ENCODE peak calls at places on chromosomes 11 and 22, in six cellular contexts. One of them, this sample, is unnamed.

GRCh38 chr11:123450593-123450992 is 20.5 kb downstream of the GRAMD1B start:
- DNase-seq in kidney: no peak
- DNase-seq in astrocyte of the spinal cord: peak; percentile 33
- DNase-seq in pancreas: no peak
- DNase-seq in transverse colon: no peak
- DNase-seq in cardiac fibroblast: peak; percentile 86
- DNase-seq in this sample: no peak

GRCh38 chr11:19389787-19390303 is 149.1 kb upstream of the E2F8 start:
- DNase-seq in transverse colon: peak; percentile 21
- DNase-seq in kidney: peak; percentile 79
- DNase-seq in cardiac fibroblast: peak; percentile 67
- DNase-seq in pancreas: no peak
- DNase-seq in astrocyte of the spinal cord: no peak
- DNase-seq in this sample: peak; percentile 52

GRCh38 chr11:16572946-16573345 is 165.5 kb upstream of the C11orf58 start:
- DNase-seq in cardiac fibroblast: no peak
- DNase-seq in astrocyte of the spinal cord: no peak
- DNase-seq in pancreas: no peak
- DNase-seq in kidney: no peak
- DNase-seq in transverse colon: no peak
- DNase-seq in this sample: no peak

GRCh38 chr11:9150501-9150900 is 59.1 kb upstream of the SCUBE2 start:
- DNase-seq in kidney: no peak
- DNase-seq in astrocyte of the spinal cord: peak; percentile 66
- DNase-seq in transverse colon: no peak
- DNase-seq in cardiac fibroblast: peak; percentile 73
- DNase-seq in pancreas: no peak
- DNase-seq in this sample: peak; percentile 59

GRCh38 chr22:24359452-24360120 is 67.8 kb upstream of the ADORA2A start:
- DNase-seq in transverse colon: no peak
- DNase-seq in cardiac fibroblast: peak; percentile 46
- DNase-seq in pancreas: no peak
- DNase-seq in kidney: no peak
- DNase-seq in astrocyte of the spinal cord: no peak
- DNase-seq in this sample: peak; percentile 9

GRCh38 chr11:117720061-117720511 is 76.9 kb downstream of the DSCAML1 start:
- DNase-seq in transverse colon: no peak
- DNase-seq in cardiac fibroblast: no peak
- DNase-seq in pancreas: no peak
- DNase-seq in kidney: no peak
- DNase-seq in astrocyte of the spinal cord: no peak
- DNase-seq in this sample: no peak

GRCh38 chr22:46561435-46561905 is 24.1 kb upstream of the CELSR1 start:
- DNase-seq in transverse colon: no peak
- DNase-seq in cardiac fibroblast: no peak
- DNase-seq in pancreas: no peak
- DNase-seq in astrocyte of the spinal cord: no peak
- DNase-seq in kidney: peak; percentile 39
- DNase-seq in this sample: peak; percentile 42

GRCh38 chr11:103736323-103736722 is 300.1 kb upstream of the DDI1 start:
- DNase-seq in astrocyte of the spinal cord: no peak
- DNase-seq in cardiac fibroblast: no peak
- DNase-seq in kidney: no peak
- DNase-seq in transverse colon: no peak
- DNase-seq in pancreas: no peak
- DNase-seq in this sample: no peak

GRCh38 chr11:128941573-128942271 is 949 bp downstream of the TP53AIP1 start:
- DNase-seq in kidney: no peak
- DNase-seq in pancreas: no peak
- DNase-seq in transverse colon: no peak
- DNase-seq in astrocyte of the spinal cord: no peak
- DNase-seq in cardiac fibroblast: no peak
- DNase-seq in this sample: no peak

GRCh38 chr11:120221115-120221752 is 10.4 kb downstream of the OAF start:
- DNase-seq in transverse colon: peak; percentile 78
- DNase-seq in astrocyte of the spinal cord: no peak
- DNase-seq in cardiac fibroblast: no peak
- DNase-seq in pancreas: peak; percentile 61
- DNase-seq in kidney: no peak
- DNase-seq in this sample: no peak

GRCh38 chr11:17408641-17409040 is 20.2 kb upstream of the KCNJ11 start:
- DNase-seq in pancreas: no peak
- DNase-seq in transverse colon: no peak
- DNase-seq in cardiac fibroblast: no peak
- DNase-seq in kidney: peak; percentile 45
- DNase-seq in astrocyte of the spinal cord: no peak
- DNase-seq in this sample: no peak

GRCh38 chr11:109512249-109512648 is 90.3 kb downstream of the C11orf87 start:
- DNase-seq in pancreas: no peak
- DNase-seq in transverse colon: no peak
- DNase-seq in kidney: no peak
- DNase-seq in cardiac fibroblast: no peak
- DNase-seq in astrocyte of the spinal cord: no peak
- DNase-seq in this sample: no peak

GRCh38 chr11:95863486-95864140 is 60.3 kb downstream of the MTMR2 start:
- DNase-seq in kidney: no peak
- DNase-seq in astrocyte of the spinal cord: peak; percentile 92
- DNase-seq in cardiac fibroblast: peak; percentile 62
- DNase-seq in pancreas: no peak
- DNase-seq in transverse colon: no peak
- DNase-seq in this sample: peak; percentile 89

GRCh38 chr11:86737752-86738151 is 62.6 kb upstream of the PRSS23 start:
- DNase-seq in transverse colon: no peak
- DNase-seq in cardiac fibroblast: peak; percentile 93
- DNase-seq in kidney: no peak
- DNase-seq in astrocyte of the spinal cord: no peak
- DNase-seq in pancreas: no peak
- DNase-seq in this sample: peak; percentile 50

GRCh38 chr11:89491141-89491690 is at the start of gene NOX4:
- DNase-seq in pancreas: no peak
- DNase-seq in kidney: peak; percentile 80
- DNase-seq in cardiac fibroblast: peak; percentile 61
- DNase-seq in astrocyte of the spinal cord: peak; percentile 76
- DNase-seq in transverse colon: no peak
- DNase-seq in this sample: peak; percentile 67

GRCh38 chr22:36913431-36914382 is at the start of gene CSF2RB:
- DNase-seq in cardiac fibroblast: peak; percentile 15
- DNase-seq in astrocyte of the spinal cord: no peak
- DNase-seq in transverse colon: peak; percentile 60
- DNase-seq in kidney: peak; percentile 67
- DNase-seq in pancreas: no peak
- DNase-seq in this sample: no peak

GRCh38 chr11:94583213-94583884 is 16.2 kb downstream of the PIWIL4 start:
- DNase-seq in cardiac fibroblast: no peak
- DNase-seq in pancreas: no peak
- DNase-seq in astrocyte of the spinal cord: no peak
- DNase-seq in transverse colon: no peak
- DNase-seq in kidney: no peak
- DNase-seq in this sample: no peak

GRCh38 chr11:91078221-91078620 is 855.4 kb upstream of the CHORDC1 start:
- DNase-seq in pancreas: no peak
- DNase-seq in transverse colon: no peak
- DNase-seq in kidney: no peak
- DNase-seq in astrocyte of the spinal cord: no peak
- DNase-seq in cardiac fibroblast: no peak
- DNase-seq in this sample: no peak

DNA sequence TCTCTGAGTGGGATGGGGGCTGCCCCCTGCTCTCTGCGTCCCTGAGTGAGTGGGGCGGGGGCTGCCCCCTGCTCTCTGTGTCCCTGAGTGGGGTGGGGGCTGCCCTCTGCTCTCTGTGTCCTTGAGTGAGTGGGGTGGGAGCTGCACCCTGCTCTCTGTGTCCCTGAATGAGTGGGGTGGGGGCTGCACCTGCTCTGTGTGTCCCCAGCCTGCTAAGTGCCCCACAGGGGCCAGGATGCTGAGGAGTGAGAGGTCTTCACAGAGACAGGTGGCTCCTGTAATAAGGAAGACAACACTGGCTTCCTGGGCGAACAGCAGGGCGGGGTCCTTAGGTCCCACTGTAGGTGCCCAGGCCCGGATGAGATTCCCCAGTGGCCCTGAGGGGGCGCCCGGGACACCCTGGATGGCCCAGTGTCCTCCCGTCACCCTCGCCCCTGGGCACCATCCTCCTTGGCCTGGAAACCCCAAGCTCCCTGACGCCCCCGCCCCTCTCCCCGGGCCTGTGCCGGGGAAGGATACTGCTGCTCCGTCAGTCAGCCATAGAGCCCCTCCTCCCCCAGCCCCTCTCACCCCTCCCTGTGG is 3.8 kb upstream of the CCDC188 start:
- DNase-seq in transverse colon: no peak
- DNase-seq in astrocyte of the spinal cord: no peak
- DNase-seq in pancreas: no peak
- DNase-seq in cardiac fibroblast: no peak
- DNase-seq in kidney: no peak
- DNase-seq in this sample: no peak
- TF ChIP-seq CTCF in transverse colon: no peak
- TF ChIP-seq CTCF in astrocyte of the spinal cord: no peak
- TF ChIP-seq CTCF in pancreas: no peak
- TF ChIP-seq CTCF in cardiac fibroblast: no peak
- TF ChIP-seq CTCF in kidney: no peak
- TF ChIP-seq CTCF in this sample: peak; percentile 7

GRCh38 chr11:12602421-12602820 is 71.8 kb upstream of the TEAD1 start:
- DNase-seq in pancreas: no peak
- DNase-seq in transverse colon: no peak
- DNase-seq in kidney: no peak
- DNase-seq in astrocyte of the spinal cord: peak; percentile 65
- DNase-seq in cardiac fibroblast: peak; percentile 10
- DNase-seq in this sample: no peak
- H3K4me3 ChIP-seq in pancreas: no peak overlapping the region
- H3K4me3 ChIP-seq in transverse colon: no peak overlapping the region
- H3K4me3 ChIP-seq in kidney: no peak overlapping the region
- H3K4me3 ChIP-seq in astrocyte of the spinal cord: no peak overlapping the region
- H3K4me3 ChIP-seq in cardiac fibroblast: no peak overlapping the region
- H3K4me3 ChIP-seq in this sample: no peak overlapping the region

DNA sequence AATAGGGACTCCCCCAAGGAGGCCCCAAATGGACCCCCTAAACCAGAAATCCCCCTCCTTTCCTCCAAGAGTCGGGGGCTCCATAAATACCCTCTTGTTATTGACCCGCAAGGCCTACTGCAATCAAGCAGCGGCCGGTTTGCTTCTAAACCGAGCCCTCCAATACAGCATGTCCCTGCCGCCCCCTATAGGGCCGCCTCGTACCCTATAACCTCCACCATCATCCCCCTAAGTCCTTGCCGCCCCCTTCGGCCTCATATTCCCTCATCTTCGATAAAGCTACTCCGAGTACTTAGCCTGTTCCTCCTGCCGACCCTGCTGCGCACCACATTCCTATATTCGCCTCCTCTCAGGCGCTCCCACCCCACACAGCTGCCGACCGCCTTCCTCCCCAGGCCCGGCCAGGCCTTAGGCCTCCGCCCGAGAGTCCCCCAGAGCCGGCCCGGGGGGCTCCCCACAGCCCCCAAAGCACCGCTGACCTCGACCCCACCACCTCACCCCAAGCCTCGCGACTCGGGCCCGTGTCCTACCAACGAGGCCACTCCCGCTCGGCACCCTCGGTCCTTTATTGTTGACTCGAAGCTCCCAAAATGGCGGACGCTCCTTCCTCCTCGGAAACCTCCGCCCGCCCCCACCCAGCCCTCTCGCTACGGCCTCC is 478 bp downstream of the DDX6 start:
- DNase-seq in cardiac fibroblast: peak; percentile 66
- DNase-seq in transverse colon: peak; percentile 71
- DNase-seq in kidney: peak; percentile 91
- DNase-seq in pancreas: peak; percentile 42
- DNase-seq in astrocyte of the spinal cord: peak; percentile 71
- DNase-seq in this sample: peak; percentile 66
- TF ChIP-seq CTCF in cardiac fibroblast: peak; percentile 53
- TF ChIP-seq CTCF in transverse colon: peak; percentile 36
- TF ChIP-seq CTCF in kidney: peak; percentile 21
- TF ChIP-seq CTCF in pancreas: no peak
- TF ChIP-seq CTCF in astrocyte of the spinal cord: peak; percentile 64
- TF ChIP-seq CTCF in this sample: peak; percentile 64

DNA sequence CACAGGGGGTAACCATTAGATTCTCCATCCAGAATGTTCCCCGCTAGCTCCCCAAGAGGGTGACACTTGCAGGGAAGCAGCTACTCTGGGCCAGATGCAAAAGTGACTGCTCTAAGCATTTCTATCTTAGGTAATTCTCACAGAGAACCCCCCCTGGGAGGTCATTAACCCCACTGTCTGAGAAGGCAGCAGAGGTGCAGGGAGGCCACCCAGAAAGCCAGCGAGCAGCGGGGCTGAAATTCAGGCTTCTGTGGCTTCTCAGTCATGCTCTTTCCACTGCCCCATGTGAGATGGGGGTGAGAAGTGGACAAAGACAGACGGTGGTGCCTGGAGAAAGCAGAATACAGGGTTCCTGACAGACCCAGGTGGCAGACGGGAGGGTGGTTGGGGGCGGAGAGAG is 114.4 kb upstream of the ASPHD2 start:
- DNase-seq in cardiac fibroblast: no peak
- DNase-seq in transverse colon: no peak
- DNase-seq in kidney: no peak
- DNase-seq in pancreas: no peak
- DNase-seq in astrocyte of the spinal cord: no peak
- DNase-seq in this sample: no peak
- H3K4me3 ChIP-seq in cardiac fibroblast: no peak overlapping the region
- H3K4me3 ChIP-seq in transverse colon: no peak overlapping the region
- H3K4me3 ChIP-seq in kidney: no peak overlapping the region
- H3K4me3 ChIP-seq in pancreas: no peak overlapping the region
- H3K4me3 ChIP-seq in astrocyte of the spinal cord: no peak overlapping the region
- H3K4me3 ChIP-seq in this sample: no peak overlapping the region

GRCh38 chr22:42990131-42990838 is 24.7 kb downstream of the PACSIN2 start:
- DNase-seq in kidney: no peak
- DNase-seq in transverse colon: peak; percentile 36
- DNase-seq in astrocyte of the spinal cord: peak; percentile 85
- DNase-seq in cardiac fibroblast: peak; percentile 90
- DNase-seq in pancreas: no peak
- DNase-seq in this sample: peak; percentile 87
- TF ChIP-seq CTCF in kidney: peak; percentile 28
- TF ChIP-seq CTCF in transverse colon: no peak
- TF ChIP-seq CTCF in astrocyte of the spinal cord: peak; percentile 61
- TF ChIP-seq CTCF in cardiac fibroblast: peak; percentile 53
- TF ChIP-seq CTCF in pancreas: no peak
- TF ChIP-seq CTCF in this sample: peak; percentile 56

DNA sequence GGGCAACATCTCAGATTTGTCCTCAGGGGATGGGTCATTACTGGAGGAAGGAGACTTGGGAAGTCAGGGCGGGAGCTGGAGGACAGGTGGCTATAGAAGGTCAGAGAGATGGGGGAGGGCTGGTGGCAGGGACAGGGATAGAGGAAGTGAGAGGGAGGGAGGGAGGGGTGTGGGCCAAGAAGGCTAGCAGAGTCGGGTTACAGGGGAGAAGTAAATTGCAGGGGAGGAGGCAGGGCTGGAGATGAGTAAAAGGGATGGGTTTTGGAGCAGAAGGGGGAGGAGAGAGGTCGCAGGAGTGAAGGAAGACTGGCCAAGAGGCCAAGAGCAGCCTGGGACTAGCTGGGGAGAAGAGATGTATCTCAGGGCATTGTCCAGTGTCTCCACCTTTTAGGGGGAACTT is 33.0 kb downstream of the LRRC10B start:
- DNase-seq in transverse colon: no peak
- DNase-seq in astrocyte of the spinal cord: no peak
- DNase-seq in kidney: no peak
- DNase-seq in pancreas: no peak
- DNase-seq in cardiac fibroblast: peak; percentile 42
- DNase-seq in this sample: peak; percentile 19
- H3K4me3 ChIP-seq in transverse colon: no peak overlapping the region
- H3K4me3 ChIP-seq in astrocyte of the spinal cord: no peak overlapping the region
- H3K4me3 ChIP-seq in kidney: no peak overlapping the region
- H3K4me3 ChIP-seq in pancreas: no peak overlapping the region
- H3K4me3 ChIP-seq in cardiac fibroblast: no peak overlapping the region
- H3K4me3 ChIP-seq in this sample: no peak overlapping the region

GRCh38 chr11:2139691-2140337 is 625 bp upstream of the IGF2 start:
- DNase-seq in pancreas: no peak
- DNase-seq in kidney: peak; percentile 70
- DNase-seq in cardiac fibroblast: no peak
- DNase-seq in transverse colon: no peak
- DNase-seq in astrocyte of the spinal cord: no peak
- DNase-seq in this sample: no peak
- TF ChIP-seq CTCF in pancreas: no peak
- TF ChIP-seq CTCF in kidney: no peak
- TF ChIP-seq CTCF in cardiac fibroblast: no peak
- TF ChIP-seq CTCF in transverse colon: no peak
- TF ChIP-seq CTCF in astrocyte of the spinal cord: no peak
- TF ChIP-seq CTCF in this sample: no peak